ENCODE peak calls at places on chromosomes 16 and 17, in nine cellular contexts. E, S, V, B, W, Y, U, H and G are unnamed samples.

GRCh38 chr16:87764600-87765472 is 950 bp downstream of the KLHDC4 start:
- DNase-seq in S (no peak), B (no peak), H (no peak), Y (no peak), U (no peak), V (no peak), W (no peak), E (no peak), G (no peak)

GRCh38 chr17:49471089-49471683 is 23.9 kb upstream of the NGFR start:
- DNase-seq in V (no peak), S (no peak), B (no peak), H (no peak), U (no peak), E (no peak), Y (no peak), W (no peak), G (no peak)

GRCh38 chr17:32998893-32999240 is 7.2 kb downstream of the SPACA3 start:
- DNase-seq in S (no peak), W (no peak), U (peak), E (no peak), H (no peak), Y (no peak), B (no peak), V (no peak), G (no peak)

GRCh38 chr17:48131216-48131824 is 23.8 kb downstream of the SNX11 start:
- DNase-seq in H (peak), V (peak), W (peak), Y (no peak), S (peak), B (no peak), E (peak), U (peak), G (no peak)

GRCh38 chr16:72024862-72025382 is 16.4 kb downstream of the DHODH start:
- DNase-seq in W (no peak), V (no peak), S (no peak), Y (no peak), U (no peak), E (no peak), H (no peak), B (no peak), G (no peak)

GRCh38 chr17:76139801-76140660 is 1.0 kb downstream of the FOXJ1 start:
- DNase-seq in W (peak), Y (no peak), V (no peak), B (no peak), S (peak), U (no peak), E (peak), H (no peak), G (no peak)

GRCh38 chr17:33948299-33948698 is 306.8 kb upstream of the CCL2 start:
- DNase-seq in B (no peak), H (no peak), U (no peak), V (no peak), E (no peak), W (no peak), Y (no peak), S (no peak), G (peak)

GRCh38 chr17:46814446-46814845 is 4.0 kb downstream of the WNT3 start:
- DNase-seq in U (no peak), S (no peak), H (no peak), V (no peak), E (no peak), B (no peak), W (no peak), Y (no peak), G (no peak)

GRCh38 chr17:77798481-77798880 is 160.0 kb upstream of the TNRC6C start:
- DNase-seq in E (no peak), S (no peak), V (no peak), H (no peak), B (no peak), U (no peak), Y (no peak), W (no peak), G (no peak)

GRCh38 chr17:57943645-57944044 is 11.6 kb downstream of the CUEDC1 start:
- DNase-seq in Y (no peak), E (no peak), V (no peak), B (no peak), S (no peak), H (no peak), U (no peak), W (no peak), G (no peak)

GRCh38 chr16:85718682-85719081 is 29.9 kb upstream of the GINS2 start:
- DNase-seq in U (no peak), W (peak), H (no peak), E (no peak), V (no peak), B (no peak), S (no peak), Y (no peak), G (no peak)

GRCh38 chr16:86974120-86974519 is 343.1 kb downstream of the C16orf95 start:
- DNase-seq in Y (no peak), B (no peak), S (no peak), U (no peak), V (no peak), E (no peak), H (no peak), W (no peak), G (no peak)

GRCh38 chr17:69588739-69589334 is 174.3 kb downstream of the MAP2K6 start:
- DNase-seq in E (no peak), Y (no peak), S (no peak), H (peak), V (no peak), W (no peak), U (no peak), B (no peak), G (no peak)

GRCh38 chr17:57663326-57664070 is 81.6 kb downstream of the CCDC182 start:
- DNase-seq in W (no peak), Y (no peak), E (no peak), B (no peak), H (no peak), U (no peak), V (no peak), S (no peak), G (no peak)

GRCh38 chr17:45050680-45051059 is 762 bp downstream of the DCAKD start:
- DNase-seq in U (no peak), V (peak), W (peak), S (no peak), B (no peak), H (no peak), E (no peak), Y (no peak), G (no peak)

GRCh38 chr17:49217651-49218413 is 7.3 kb downstream of the ABI3 start:
- DNase-seq in E (peak), V (peak), W (peak), S (peak), H (peak), Y (peak), B (no peak), U (no peak), G (no peak)

GRCh38 chr17:38604479-38605229 is 1.1 kb downstream of the SRCIN1 start:
- DNase-seq in H (no peak), W (no peak), E (no peak), B (no peak), V (peak), U (no peak), S (no peak), Y (no peak), G (no peak)

GRCh38 chr17:64343833-64344637 is 46.6 kb downstream of the PECAM1 start:
- DNase-seq in E (no peak), Y (no peak), U (no peak), B (no peak), S (peak), H (peak), V (no peak), W (peak), G (no peak)
- TF ChIP-seq POLR2AphosphoS5 in E (no peak), Y (no peak), U (no peak), B (peak), S (peak), H (peak), V (no peak), W (peak), G (no peak)

GRCh38 chr17:3002538-3003301 is 60.7 kb downstream of the OR1D5 start:
- DNase-seq in W (peak), V (peak), B (no peak), H (no peak), Y (peak), E (peak), U (no peak), S (peak), G (no peak)
- TF ChIP-seq POLR2AphosphoS5 in W (peak), V (peak), B (no peak), H (no peak), Y (no peak), E (no peak), U (no peak), S (no peak), G (no peak)

GRCh38 chr17:18245038-18245776 is 13.3 kb downstream of the FLII start:
- DNase-seq in Y (no peak), E (no peak), V (no peak), U (no peak), H (no peak), S (no peak), W (no peak), B (no peak), G (no peak)

GRCh38 chr17:18247613-18248001 is 10.9 kb downstream of the FLII start:
- DNase-seq in V (no peak), B (no peak), S (no peak), H (peak), E (no peak), W (no peak), U (no peak), Y (no peak), G (no peak)

GRCh38 chr17:18246880-18247612 is 11.5 kb downstream of the FLII start:
- DNase-seq in V (peak), U (no peak), E (peak), Y (no peak), W (peak), H (peak), S (peak), B (no peak), G (peak)

GRCh38 chr17:18248300-18248731 is 10.2 kb downstream of the FLII start:
- DNase-seq in V (peak), U (no peak), B (no peak), Y (no peak), E (peak), S (peak), H (peak), W (peak), G (no peak)

DNA sequence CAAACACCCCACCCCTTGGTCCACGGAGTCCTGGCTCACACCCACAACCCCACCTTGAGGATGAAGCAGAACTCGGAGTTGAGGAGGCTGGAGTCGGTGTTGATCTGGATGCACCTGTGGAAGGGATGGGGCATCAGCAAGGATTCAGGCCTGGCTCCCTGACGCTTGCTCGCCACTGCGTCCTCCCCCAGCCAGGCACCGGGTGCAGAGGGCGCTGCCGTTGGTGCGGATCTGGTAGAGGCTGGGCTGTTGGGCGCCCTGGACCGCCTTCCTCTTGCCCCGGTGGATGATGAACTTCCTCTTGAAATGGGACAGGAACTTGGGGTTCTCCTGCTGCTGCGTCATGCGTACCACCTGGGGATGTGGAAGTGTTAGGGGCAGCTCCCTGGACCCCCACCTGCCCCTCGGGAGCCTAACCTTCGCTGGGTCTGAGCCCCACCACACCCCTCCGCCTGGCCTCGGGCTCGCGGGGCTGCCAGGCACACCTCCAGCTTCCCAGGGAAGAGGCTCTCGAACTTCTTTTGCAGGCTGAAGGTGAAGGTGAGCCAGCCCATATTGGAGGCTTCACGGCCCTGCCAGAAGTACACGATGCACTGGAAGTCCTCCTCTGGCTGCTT is 12.3 kb downstream of the FLII start:
- DNase-seq in S (no peak), V (no peak), U (no peak), Y (no peak), W (no peak), H (no peak), E (no peak), B (no peak), G (no peak)
- TF ChIP-seq POLR2AphosphoS5 in S (no peak), V (no peak), U (no peak), Y (no peak), W (no peak), H (no peak), E (no peak), B (no peak), G (no peak)

DNA sequence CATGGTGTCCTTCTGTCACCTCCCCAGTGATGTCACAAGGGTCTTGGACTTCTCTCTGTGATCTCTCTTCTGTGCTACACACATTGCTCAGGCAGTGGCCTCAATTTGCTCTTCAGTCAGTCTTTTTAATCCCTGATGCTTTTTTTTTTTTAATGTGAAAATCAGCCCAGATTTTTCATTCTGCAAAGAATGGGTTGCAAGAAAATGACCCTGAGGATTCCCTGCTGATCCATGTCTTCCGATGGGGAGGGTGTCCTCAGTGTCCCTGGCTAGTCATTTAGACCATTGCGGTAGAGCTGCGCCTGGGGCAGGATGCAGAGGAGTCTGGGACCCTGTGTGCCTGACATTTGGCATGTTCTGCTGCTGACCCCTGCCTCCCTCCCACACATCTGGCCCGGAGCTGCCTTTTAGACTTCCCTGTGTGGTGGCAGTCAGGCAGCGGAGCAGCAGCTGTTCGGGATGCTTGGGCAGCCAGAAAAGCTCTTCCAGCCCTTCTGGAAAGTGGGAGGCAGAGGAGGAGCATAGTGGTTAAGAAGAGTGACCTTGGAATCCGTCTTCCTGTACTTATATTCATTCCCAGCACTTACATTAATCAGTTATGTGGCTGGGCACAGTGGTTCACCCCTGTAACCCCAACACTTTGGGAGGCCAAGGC is 12.3 kb downstream of the GPT2 start:
- DNase-seq in V (no peak), S (no peak), B (no peak), Y (no peak), U (no peak), W (no peak), E (no peak), H (no peak), G (no peak)
- TF ChIP-seq POLR2AphosphoS5 in V (no peak), S (no peak), B (no peak), Y (no peak), U (no peak), W (no peak), E (no peak), H (no peak), G (no peak)

GRCh38 chr16:29290631-29291247 is 115.8 kb downstream of the NPIPB11 start:
- DNase-seq in S (peak), W (peak), E (peak), Y (peak), B (peak), U (peak), H (peak), V (peak), G (peak)
- TF ChIP-seq POLR2AphosphoS5 in S (peak), W (peak), E (no peak), Y (no peak), B (peak), U (peak), H (peak), V (no peak), G (no peak)

GRCh38 chr17:80863626-80864025 is 128.0 kb upstream of the CHMP6 start:
- DNase-seq in Y (no peak), W (peak), V (no peak), H (no peak), U (no peak), S (no peak), E (no peak), B (no peak), G (no peak)
- TF ChIP-seq POLR2AphosphoS5 in Y (no peak), W (no peak), V (no peak), H (no peak), U (no peak), S (no peak), E (no peak), B (no peak), G (no peak)